ENCODE peak calls at places on chromosomes 4 and X, in seven cellular contexts. One of them, this sample, is unnamed.

GRCh38 chrX:138031715-138032114 is 465.8 kb downstream of the ZIC3 start:
- DNase-seq in PC-3: peak; percentile 60
- DNase-seq in GM23338: no peak
- DNase-seq in HCT116: no peak
- DNase-seq in GM23248: no peak
- DNase-seq in neural progenitor cell: no peak
- DNase-seq in hepatocyte: no peak
- DNase-seq in this sample: no peak

GRCh38 chr4:33411182-33411581 is 2691.0 kb downstream of the PCDH7 start:
- DNase-seq in PC-3: peak; percentile 13
- DNase-seq in hepatocyte: no peak
- DNase-seq in neural progenitor cell: no peak
- DNase-seq in GM23338: no peak
- DNase-seq in GM23248: peak; percentile 21
- DNase-seq in HCT116: peak; percentile 12
- DNase-seq in this sample: no peak

GRCh38 chr4:1002631-1003251 is 8.7 kb upstream of the FGFRL1 start:
- DNase-seq in GM23338: peak; percentile 55
- DNase-seq in HCT116: no peak
- DNase-seq in neural progenitor cell: peak; percentile 68
- DNase-seq in hepatocyte: no peak
- DNase-seq in GM23248: peak; percentile 23
- DNase-seq in PC-3: no peak
- DNase-seq in this sample: no peak

GRCh38 chr4:53653484-53654053 is 62.3 kb upstream of the LNX1 start:
- DNase-seq in PC-3: no peak
- DNase-seq in GM23248: peak; percentile 28
- DNase-seq in neural progenitor cell: peak; percentile 28
- DNase-seq in HCT116: no peak
- DNase-seq in GM23338: no peak
- DNase-seq in hepatocyte: peak; percentile 52
- DNase-seq in this sample: no peak

GRCh38 chr4:39308576-39308975 is 57.6 kb downstream of the RFC1 start:
- DNase-seq in hepatocyte: no peak
- DNase-seq in GM23248: no peak
- DNase-seq in PC-3: no peak
- DNase-seq in HCT116: no peak
- DNase-seq in GM23338: no peak
- DNase-seq in neural progenitor cell: no peak
- DNase-seq in this sample: no peak

GRCh38 chr4:76696109-76696508 is 201.8 kb downstream of the SOWAHB start:
- DNase-seq in GM23248: peak; percentile 57
- DNase-seq in hepatocyte: no peak
- DNase-seq in GM23338: peak; percentile 98
- DNase-seq in PC-3: peak; percentile 8
- DNase-seq in neural progenitor cell: peak; percentile 98
- DNase-seq in HCT116: no peak
- DNase-seq in this sample: no peak

GRCh38 chr4:76305971-76306881 is at the start of gene STBD1:
- DNase-seq in GM23338: peak; percentile 88
- DNase-seq in GM23248: peak; percentile 83
- DNase-seq in HCT116: peak; percentile 53
- DNase-seq in neural progenitor cell: peak; percentile 90
- DNase-seq in PC-3: peak; percentile 71
- DNase-seq in hepatocyte: peak; percentile 91
- DNase-seq in this sample: peak; percentile 76

GRCh38 chr4:185708348-185708747 is 103.6 kb downstream of the SORBS2 start:
- DNase-seq in neural progenitor cell: no peak
- DNase-seq in PC-3: peak; percentile 58
- DNase-seq in HCT116: no peak
- DNase-seq in hepatocyte: no peak
- DNase-seq in GM23248: peak; percentile 47
- DNase-seq in GM23338: no peak
- DNase-seq in this sample: no peak

GRCh38 chr4:102230194-102230593 is 115.1 kb downstream of the SLC39A8 start:
- DNase-seq in PC-3: no peak
- DNase-seq in neural progenitor cell: no peak
- DNase-seq in GM23248: no peak
- DNase-seq in GM23338: no peak
- DNase-seq in HCT116: no peak
- DNase-seq in hepatocyte: no peak
- DNase-seq in this sample: no peak

GRCh38 chr4:26183017-26183416 is 137.8 kb upstream of the RBPJ start:
- DNase-seq in PC-3: peak; percentile 76
- DNase-seq in HCT116: no peak
- DNase-seq in hepatocyte: no peak
- DNase-seq in GM23248: peak; percentile 74
- DNase-seq in neural progenitor cell: no peak
- DNase-seq in GM23338: no peak
- DNase-seq in this sample: no peak

GRCh38 chr4:183254162-183254561 is 65.9 kb downstream of the CLDN22 start:
- DNase-seq in neural progenitor cell: no peak
- DNase-seq in GM23248: no peak
- DNase-seq in PC-3: peak; percentile 6
- DNase-seq in hepatocyte: no peak
- DNase-seq in GM23338: no peak
- DNase-seq in HCT116: no peak
- DNase-seq in this sample: no peak

GRCh38 chr4:42600578-42600977 is 56.3 kb downstream of the ATP8A1 start:
- DNase-seq in HCT116: no peak
- DNase-seq in GM23338: no peak
- DNase-seq in PC-3: no peak
- DNase-seq in GM23248: no peak
- DNase-seq in hepatocyte: no peak
- DNase-seq in neural progenitor cell: no peak
- DNase-seq in this sample: no peak

GRCh38 chrX:133495464-133496391 is 80.4 kb upstream of the GPC4 start:
- DNase-seq in hepatocyte: peak; percentile 31
- DNase-seq in GM23248: peak; percentile 63
- DNase-seq in neural progenitor cell: no peak
- DNase-seq in GM23338: peak; percentile 2
- DNase-seq in PC-3: no peak
- DNase-seq in HCT116: no peak
- DNase-seq in this sample: no peak

GRCh38 chrX:78029663-78030062 is 60.2 kb upstream of the PGAM4 start:
- DNase-seq in PC-3: peak; percentile 66
- DNase-seq in GM23338: peak; percentile 31
- DNase-seq in neural progenitor cell: peak; percentile 17
- DNase-seq in GM23248: peak; percentile 52
- DNase-seq in hepatocyte: peak; percentile 8
- DNase-seq in HCT116: no peak
- DNase-seq in this sample: peak; percentile 44

GRCh38 chr4:150126880-150127236 is 48.6 kb downstream of the DCLK2 start:
- DNase-seq in neural progenitor cell: no peak
- DNase-seq in PC-3: peak; percentile 75
- DNase-seq in hepatocyte: no peak
- DNase-seq in HCT116: no peak
- DNase-seq in GM23338: no peak
- DNase-seq in GM23248: peak; percentile 72
- DNase-seq in this sample: peak; percentile 37

GRCh38 chr4:97370581-97370980 is 772.7 kb downstream of the STPG2 start:
- DNase-seq in neural progenitor cell: no peak
- DNase-seq in GM23338: no peak
- DNase-seq in GM23248: no peak
- DNase-seq in hepatocyte: no peak
- DNase-seq in PC-3: no peak
- DNase-seq in HCT116: no peak
- DNase-seq in this sample: no peak

GRCh38 chr4:48596336-48596735 is 106.3 kb downstream of the ZAR1 start:
- DNase-seq in neural progenitor cell: no peak
- DNase-seq in HCT116: no peak
- DNase-seq in hepatocyte: no peak
- DNase-seq in GM23338: no peak
- DNase-seq in PC-3: no peak
- DNase-seq in GM23248: no peak
- DNase-seq in this sample: no peak

GRCh38 chr4:183700407-183700806 is 41.3 kb downstream of the TRAPPC11 start:
- DNase-seq in neural progenitor cell: no peak
- DNase-seq in PC-3: peak; percentile 38
- DNase-seq in hepatocyte: no peak
- DNase-seq in HCT116: no peak
- DNase-seq in GM23338: no peak
- DNase-seq in GM23248: no peak
- DNase-seq in this sample: no peak

GRCh38 chr4:45215976-45216542 is 489.7 kb upstream of the GNPDA2 start:
- DNase-seq in HCT116: no peak
- DNase-seq in hepatocyte: no peak
- DNase-seq in GM23248: no peak
- DNase-seq in PC-3: no peak
- DNase-seq in neural progenitor cell: no peak
- DNase-seq in GM23338: no peak
- DNase-seq in this sample: no peak

GRCh38 chrX:63656871-63657580 is 128.0 kb downstream of the ARHGEF9 start:
- DNase-seq in GM23338: no peak
- DNase-seq in HCT116: no peak
- DNase-seq in hepatocyte: no peak
- DNase-seq in PC-3: peak; percentile 13
- DNase-seq in neural progenitor cell: no peak
- DNase-seq in GM23248: peak; percentile 80
- DNase-seq in this sample: no peak

GRCh38 chr4:186650401-186651180 is 73.1 kb downstream of the FAT1 start:
- DNase-seq in GM23338: no peak
- DNase-seq in neural progenitor cell: no peak
- DNase-seq in HCT116: no peak
- DNase-seq in PC-3: no peak
- DNase-seq in hepatocyte: no peak
- DNase-seq in GM23248: no peak
- DNase-seq in this sample: no peak

GRCh38 chrX:14956813-14957212 is 83.6 kb downstream of the MOSPD2 start:
- DNase-seq in GM23338: no peak
- DNase-seq in HCT116: no peak
- DNase-seq in neural progenitor cell: no peak
- DNase-seq in hepatocyte: no peak
- DNase-seq in PC-3: no peak
- DNase-seq in GM23248: no peak
- DNase-seq in this sample: no peak

GRCh38 chrX:134571831-134572230 is 86.4 kb downstream of the PLAC1 start:
- DNase-seq in HCT116: no peak
- DNase-seq in GM23248: no peak
- DNase-seq in neural progenitor cell: no peak
- DNase-seq in PC-3: no peak
- DNase-seq in GM23338: no peak
- DNase-seq in hepatocyte: no peak
- DNase-seq in this sample: no peak

GRCh38 chr4:70759126-70759525 is 37.4 kb downstream of the RUFY3 start:
- DNase-seq in PC-3: no peak
- DNase-seq in HCT116: no peak
- DNase-seq in neural progenitor cell: no peak
- DNase-seq in GM23248: no peak
- DNase-seq in GM23338: no peak
- DNase-seq in hepatocyte: no peak
- DNase-seq in this sample: no peak

GRCh38 chr4:149371021-149371420 is 444.6 kb downstream of the IQCM start:
- DNase-seq in neural progenitor cell: peak; percentile 72
- DNase-seq in GM23338: peak; percentile 91
- DNase-seq in PC-3: peak; percentile 65
- DNase-seq in HCT116: peak; percentile 67
- DNase-seq in GM23248: peak; percentile 79
- DNase-seq in hepatocyte: peak; percentile 72
- DNase-seq in this sample: peak; percentile 80

DNA sequence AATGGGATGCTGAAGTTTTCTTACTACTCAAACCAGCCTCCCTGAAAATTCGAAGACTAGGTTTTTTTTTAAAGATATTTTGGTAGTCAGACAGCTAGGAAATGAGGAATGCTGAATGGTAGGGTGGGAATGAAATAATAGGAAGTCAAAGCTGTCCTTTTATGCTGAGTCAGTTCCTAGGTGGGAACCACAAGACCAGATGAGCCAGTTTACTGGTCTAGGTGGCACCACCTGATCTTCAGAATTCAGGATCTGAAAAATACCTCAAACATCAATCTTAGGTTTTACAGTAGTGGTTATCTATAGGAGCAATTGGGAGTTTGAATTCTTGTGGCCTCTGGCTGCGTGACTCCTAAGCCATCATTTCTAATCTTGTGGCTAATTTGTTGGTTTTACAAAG is 183.1 kb upstream of the GALNT7 start:
- DNase-seq in GM23338: no peak
- DNase-seq in hepatocyte: no peak
- DNase-seq in GM23248: no peak
- DNase-seq in neural progenitor cell: no peak
- DNase-seq in HCT116: no peak
- DNase-seq in PC-3: peak; percentile 86
- DNase-seq in this sample: peak; percentile 53
- H3K4me2 ChIP-seq in GM23338: peak overlapping the region; percentile 44
- H3K4me2 ChIP-seq in hepatocyte: no peak overlapping the region
- H3K4me2 ChIP-seq in GM23248: no peak overlapping the region
- H3K4me2 ChIP-seq in neural progenitor cell: no peak overlapping the region
- H3K4me2 ChIP-seq in HCT116: no peak overlapping the region
- H3K4me2 ChIP-seq in PC-3: peak overlapping the region; percentile 41
- H3K4me2 ChIP-seq in this sample: peak overlapping the region; percentile 54

GRCh38 chr4:4872148-4872903 is 12.9 kb downstream of the MSX1 start:
- DNase-seq in PC-3: no peak
- DNase-seq in hepatocyte: peak; percentile 42
- DNase-seq in GM23248: no peak
- DNase-seq in HCT116: no peak
- DNase-seq in neural progenitor cell: peak; percentile 85
- DNase-seq in GM23338: peak; percentile 88
- DNase-seq in this sample: no peak
- TF ChIP-seq EZH2 in PC-3: no peak
- TF ChIP-seq EZH2 in hepatocyte: no peak
- TF ChIP-seq EZH2 in GM23248: no peak
- TF ChIP-seq EZH2 in HCT116: no peak
- TF ChIP-seq EZH2 in neural progenitor cell: peak; percentile 14
- TF ChIP-seq EZH2 in GM23338: peak; percentile 78
- TF ChIP-seq EZH2 in this sample: no peak

GRCh38 chr4:155761916-155762315 is 3.1 kb downstream of the GUCY1B1 start:
- DNase-seq in hepatocyte: no peak
- DNase-seq in GM23248: no peak
- DNase-seq in HCT116: no peak
- DNase-seq in neural progenitor cell: peak; percentile 73
- DNase-seq in GM23338: no peak
- DNase-seq in PC-3: no peak
- DNase-seq in this sample: no peak
- TF ChIP-seq EZH2phosphoT487 in hepatocyte: no peak
- TF ChIP-seq EZH2phosphoT487 in GM23248: no peak
- TF ChIP-seq EZH2phosphoT487 in HCT116: no peak
- TF ChIP-seq EZH2phosphoT487 in neural progenitor cell: no peak
- TF ChIP-seq EZH2phosphoT487 in GM23338: no peak
- TF ChIP-seq EZH2phosphoT487 in PC-3: no peak
- TF ChIP-seq EZH2phosphoT487 in this sample: no peak

DNA sequence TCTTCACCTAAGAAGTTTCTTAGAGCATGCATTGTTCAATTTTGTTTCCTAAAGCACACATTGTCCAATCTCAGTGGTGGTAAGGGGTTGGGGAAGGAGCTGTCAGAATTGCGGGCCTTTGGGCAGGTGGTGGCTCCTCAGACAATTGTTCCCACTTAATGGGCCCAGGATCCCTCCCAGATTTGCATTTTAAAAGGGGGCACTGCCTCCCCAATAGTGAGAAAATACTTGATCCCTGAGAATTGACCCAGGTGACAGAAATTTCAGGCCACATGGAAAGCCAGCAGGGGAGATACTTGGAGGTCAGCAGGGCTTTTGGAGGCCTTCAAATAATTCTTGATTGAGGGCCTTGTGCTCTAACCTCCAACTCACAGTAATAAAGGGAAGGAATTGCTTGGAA is 217.1 kb downstream of the ZNF674 start:
- DNase-seq in PC-3: no peak
- DNase-seq in GM23248: no peak
- DNase-seq in HCT116: no peak
- DNase-seq in hepatocyte: no peak
- DNase-seq in GM23338: peak; percentile 51
- DNase-seq in neural progenitor cell: no peak
- DNase-seq in this sample: no peak
- H3K4me2 ChIP-seq in PC-3: peak overlapping the region; percentile 87
- H3K4me2 ChIP-seq in GM23248: no peak overlapping the region
- H3K4me2 ChIP-seq in HCT116: peak overlapping the region; percentile 75
- H3K4me2 ChIP-seq in hepatocyte: no peak overlapping the region
- H3K4me2 ChIP-seq in GM23338: peak overlapping the region; percentile 10
- H3K4me2 ChIP-seq in neural progenitor cell: peak overlapping the region; percentile 65
- H3K4me2 ChIP-seq in this sample: no peak overlapping the region

This sample was measured in MM.1S.